ENCODE peak calls at places on chromosome 21, in four cellular contexts. One of them, this sample, is unnamed.

GRCh38 chr21:40177979-40178378 is 310.7 kb downstream of the PCP4 start:
- DNase-seq in GM12878: no peak
- DNase-seq in K562: no peak
- DNase-seq in HepG2: no peak
- DNase-seq in this sample: no peak

GRCh38 chr21:8989883-8990325 is 1531.5 kb upstream of the TPTE start:
- DNase-seq in GM12878: no peak
- DNase-seq in K562: peak; percentile 37
- DNase-seq in HepG2: peak; percentile 96
- DNase-seq in this sample: peak; percentile 39

GRCh38 chr21:41507521-41508414 is at the start of gene TMPRSS2:
- DNase-seq in GM12878: no peak
- DNase-seq in K562: no peak
- DNase-seq in HepG2: no peak
- DNase-seq in this sample: no peak

GRCh38 chr21:29715089-29715488 is 224.7 kb downstream of the GRIK1 start:
- DNase-seq in GM12878: no peak
- DNase-seq in K562: no peak
- DNase-seq in HepG2: no peak
- DNase-seq in this sample: no peak

GRCh38 chr21:28587748-28588147 is 404.9 kb downstream of the LTN1 start:
- DNase-seq in GM12878: no peak
- DNase-seq in K562: no peak
- DNase-seq in HepG2: no peak
- DNase-seq in this sample: no peak

GRCh38 chr21:44578371-44579055 is 1.9 kb downstream of the KRTAP10-5 start:
- DNase-seq in GM12878: no peak
- DNase-seq in K562: no peak
- DNase-seq in HepG2: no peak
- DNase-seq in this sample: no peak

GRCh38 chr21:28632718-28633408 is 359.8 kb downstream of the LTN1 start:
- DNase-seq in GM12878: no peak
- DNase-seq in K562: no peak
- DNase-seq in HepG2: no peak
- DNase-seq in this sample: no peak

GRCh38 chr21:42614391-42614790 is 39.0 kb upstream of the PDE9A start:
- DNase-seq in GM12878: no peak
- DNase-seq in K562: no peak
- DNase-seq in HepG2: no peak
- DNase-seq in this sample: no peak

GRCh38 chr21:42047821-42048613 is 23.1 kb upstream of the UMODL1 start:
- DNase-seq in GM12878: no peak
- DNase-seq in K562: no peak
- DNase-seq in HepG2: no peak
- DNase-seq in this sample: no peak

GRCh38 chr21:16117331-16117730 is 387.5 kb downstream of the USP25 start:
- DNase-seq in GM12878: no peak
- DNase-seq in K562: no peak
- DNase-seq in HepG2: no peak
- DNase-seq in this sample: no peak

GRCh38 chr21:43191971-43192370 is 23.2 kb downstream of the CRYAA start:
- DNase-seq in GM12878: no peak
- DNase-seq in K562: no peak
- DNase-seq in HepG2: no peak
- DNase-seq in this sample: no peak

GRCh38 chr21:41663805-41664788 is 102.8 kb downstream of the RIPK4 start:
- DNase-seq in GM12878: peak; percentile 26
- DNase-seq in K562: no peak
- DNase-seq in HepG2: peak; percentile 80
- DNase-seq in this sample: no peak

GRCh38 chr21:29449306-29449940 is 150.7 kb downstream of the BACH1 start:
- DNase-seq in GM12878: no peak
- DNase-seq in K562: no peak
- DNase-seq in HepG2: no peak
- DNase-seq in this sample: no peak

GRCh38 chr21:44418108-44418875 is 37.0 kb upstream of the LRRC3 start:
- DNase-seq in GM12878: no peak
- DNase-seq in K562: no peak
- DNase-seq in HepG2: no peak
- DNase-seq in this sample: no peak

GRCh38 chr21:25240974-25241373 is 366.3 kb downstream of the MRPL39 start:
- DNase-seq in GM12878: no peak
- DNase-seq in K562: no peak
- DNase-seq in HepG2: no peak
- DNase-seq in this sample: no peak

GRCh38 chr21:44019568-44019958 is 7.5 kb downstream of the TRAPPC10 start:
- DNase-seq in GM12878: no peak
- DNase-seq in K562: no peak
- DNase-seq in HepG2: no peak
- DNase-seq in this sample: no peak

GRCh38 chr21:44686843-44687561 is 5.0 kb upstream of the KRTAP12-1 start:
- DNase-seq in GM12878: no peak
- DNase-seq in K562: no peak
- DNase-seq in HepG2: no peak
- DNase-seq in this sample: no peak

GRCh38 chr21:44084496-44085241 is 22.5 kb upstream of the PWP2 start:
- DNase-seq in GM12878: no peak
- DNase-seq in K562: no peak
- DNase-seq in HepG2: no peak
- DNase-seq in this sample: no peak

GRCh38 chr21:27268290-27268689 is 301.4 kb upstream of the ADAMTS5 start:
- DNase-seq in GM12878: no peak
- DNase-seq in K562: no peak
- DNase-seq in HepG2: no peak
- DNase-seq in this sample: no peak

GRCh38 chr21:39220150-39220549 is 36.9 kb upstream of the PSMG1 start:
- DNase-seq in GM12878: no peak
- DNase-seq in K562: no peak
- DNase-seq in HepG2: no peak
- DNase-seq in this sample: no peak

GRCh38 chr21:27831821-27832569 is 865.1 kb upstream of the ADAMTS5 start:
- DNase-seq in GM12878: no peak
- DNase-seq in K562: no peak
- DNase-seq in HepG2: no peak
- DNase-seq in this sample: no peak

GRCh38 chr21:29775462-29775861 is 164.3 kb downstream of the GRIK1 start:
- DNase-seq in GM12878: no peak
- DNase-seq in K562: no peak
- DNase-seq in HepG2: no peak
- DNase-seq in this sample: no peak

GRCh38 chr21:36491191-36491916 is 11.4 kb upstream of the CLDN14 start:
- DNase-seq in GM12878: no peak
- DNase-seq in K562: no peak
- DNase-seq in HepG2: no peak
- DNase-seq in this sample: no peak

GRCh38 chr21:41933259-41934079 is 20.3 kb downstream of the C2CD2 start:
- DNase-seq in GM12878: no peak
- DNase-seq in K562: no peak
- DNase-seq in HepG2: no peak
- DNase-seq in this sample: no peak

GRCh38 chr21:32782698-32783097 is 11.1 kb upstream of the PAXBP1 start:
- DNase-seq in GM12878: no peak
- DNase-seq in K562: no peak
- DNase-seq in HepG2: no peak
- DNase-seq in this sample: no peak

GRCh38 chr21:32776743-32777142 is 5.2 kb upstream of the PAXBP1 start:
- DNase-seq in GM12878: no peak
- DNase-seq in K562: no peak
- DNase-seq in HepG2: no peak
- DNase-seq in this sample: no peak

GRCh38 chr21:32777269-32777668 is 5.7 kb upstream of the PAXBP1 start:
- DNase-seq in GM12878: no peak
- DNase-seq in K562: no peak
- DNase-seq in HepG2: no peak
- DNase-seq in this sample: no peak

DNA sequence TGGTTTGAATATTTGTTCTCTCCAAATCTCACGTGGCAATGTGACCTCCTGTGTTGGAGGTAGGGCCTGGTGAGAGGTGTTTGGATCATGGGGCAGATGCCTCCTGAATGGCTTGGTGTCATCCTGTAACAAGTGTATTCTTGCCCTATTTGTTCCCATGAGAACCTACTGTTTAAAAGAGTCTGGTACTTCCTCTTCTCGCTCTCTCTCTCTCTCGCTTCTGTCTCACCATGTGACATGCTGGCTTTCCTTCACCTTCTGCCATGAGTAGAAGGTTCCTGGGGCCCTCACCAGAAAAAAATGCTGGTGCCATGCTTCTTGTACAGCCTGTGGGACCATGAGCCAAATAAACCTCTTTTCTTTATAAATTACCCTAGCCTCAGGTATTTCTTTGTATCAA is 8.4 kb upstream of the PAXBP1 start:
- DNase-seq in GM12878: peak; percentile 19
- DNase-seq in K562: no peak
- DNase-seq in HepG2: no peak
- DNase-seq in this sample: no peak
- TF ChIP-seq FOXK2 in GM12878: no peak
- TF ChIP-seq FOXK2 in K562: no peak
- TF ChIP-seq FOXK2 in HepG2: no peak
- TF ChIP-seq FOXK2 in this sample: no peak

DNA sequence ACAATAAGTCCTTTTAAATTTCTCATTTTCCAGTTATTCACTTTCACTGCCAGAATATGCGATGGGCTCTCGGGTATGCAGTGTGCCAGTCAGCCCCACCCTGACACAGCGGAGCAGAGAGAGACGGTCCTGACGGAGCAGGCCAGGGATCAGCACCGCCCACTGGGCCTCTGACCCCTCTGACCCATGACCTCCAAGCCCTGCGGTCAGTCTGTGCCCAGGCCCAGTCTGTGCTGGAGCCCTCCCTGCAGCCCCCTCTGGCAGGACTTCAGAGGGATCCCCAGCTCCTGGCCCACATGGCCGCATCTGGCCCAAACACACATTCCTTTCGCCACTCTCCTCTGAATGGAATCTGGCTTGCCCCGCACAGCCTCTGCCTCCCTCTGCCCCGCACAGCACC is 43.5 kb upstream of the COL6A2 start:
- DNase-seq in GM12878: no peak
- DNase-seq in K562: no peak
- DNase-seq in HepG2: no peak
- DNase-seq in this sample: no peak
- TF ChIP-seq FOXK2 in GM12878: no peak
- TF ChIP-seq FOXK2 in K562: no peak
- TF ChIP-seq FOXK2 in HepG2: no peak
- TF ChIP-seq FOXK2 in this sample: no peak

GRCh38 chr21:31801551-31802234 is 69.8 kb upstream of the SCAF4 start:
- DNase-seq in GM12878: no peak
- DNase-seq in K562: no peak
- DNase-seq in HepG2: peak; percentile 39
- DNase-seq in this sample: no peak

GRCh38 chr21:31803039-31804007 is 69.5 kb upstream of the HUNK start:
- DNase-seq in GM12878: no peak
- DNase-seq in K562: no peak
- DNase-seq in HepG2: no peak
- DNase-seq in this sample: no peak

GRCh38 chr21:31802331-31802730 is 70.4 kb upstream of the SCAF4 start:
- DNase-seq in GM12878: no peak
- DNase-seq in K562: no peak
- DNase-seq in HepG2: no peak
- DNase-seq in this sample: no peak

GRCh38 chr21:31798842-31799691 is 67.1 kb upstream of the SCAF4 start:
- DNase-seq in GM12878: no peak
- DNase-seq in K562: no peak
- DNase-seq in HepG2: no peak
- DNase-seq in this sample: no peak

DNA sequence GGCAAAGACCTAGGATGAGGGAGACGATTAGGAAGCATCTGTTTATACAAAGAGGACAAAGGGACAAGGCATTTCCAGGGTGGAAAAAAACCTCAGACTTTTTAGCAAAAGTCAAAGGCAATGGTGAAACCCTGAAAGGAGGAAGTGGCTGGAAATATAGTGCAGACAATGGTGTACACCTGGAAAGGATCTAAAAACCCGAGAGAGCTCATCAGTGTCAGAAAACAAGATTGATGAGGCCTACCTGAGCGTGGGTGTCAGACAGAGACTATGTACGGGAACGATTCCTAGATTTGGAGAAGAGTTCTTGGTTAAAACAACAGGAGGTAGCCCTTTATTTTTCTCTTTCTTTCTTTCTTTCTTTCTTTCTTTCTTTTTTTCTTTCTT is 68.8 kb upstream of the HUNK start:
- DNase-seq in GM12878: no peak
- DNase-seq in K562: no peak
- DNase-seq in HepG2: no peak
- DNase-seq in this sample: no peak
- TF ChIP-seq FOXK2 in GM12878: no peak
- TF ChIP-seq FOXK2 in K562: no peak
- TF ChIP-seq FOXK2 in HepG2: no peak
- TF ChIP-seq FOXK2 in this sample: no peak

DNA sequence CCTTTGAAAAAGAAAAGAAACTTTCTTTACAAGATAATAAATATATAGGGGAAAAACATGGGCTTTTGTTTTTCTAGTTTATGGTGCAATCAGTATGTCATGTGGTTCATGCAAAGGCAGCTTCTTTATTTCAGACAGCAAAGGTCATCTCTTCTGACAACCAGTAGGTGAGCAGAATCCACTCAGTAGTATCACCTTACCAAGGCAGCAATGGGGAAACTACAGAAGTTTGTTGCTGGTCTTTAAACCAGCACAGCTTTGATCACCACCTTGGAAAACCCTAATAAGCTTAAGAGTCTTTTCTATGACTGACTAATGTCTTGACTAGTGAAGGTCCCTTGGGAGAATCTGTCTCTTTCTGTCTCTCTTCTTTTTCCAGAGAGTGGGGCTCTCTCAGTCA is 13.0 kb upstream of the SAMSN1 start:
- DNase-seq in GM12878: no peak
- DNase-seq in K562: no peak
- DNase-seq in HepG2: no peak
- DNase-seq in this sample: no peak
- TF ChIP-seq FOXK2 in GM12878: no peak
- TF ChIP-seq FOXK2 in K562: no peak
- TF ChIP-seq FOXK2 in HepG2: no peak
- TF ChIP-seq FOXK2 in this sample: no peak

DNA sequence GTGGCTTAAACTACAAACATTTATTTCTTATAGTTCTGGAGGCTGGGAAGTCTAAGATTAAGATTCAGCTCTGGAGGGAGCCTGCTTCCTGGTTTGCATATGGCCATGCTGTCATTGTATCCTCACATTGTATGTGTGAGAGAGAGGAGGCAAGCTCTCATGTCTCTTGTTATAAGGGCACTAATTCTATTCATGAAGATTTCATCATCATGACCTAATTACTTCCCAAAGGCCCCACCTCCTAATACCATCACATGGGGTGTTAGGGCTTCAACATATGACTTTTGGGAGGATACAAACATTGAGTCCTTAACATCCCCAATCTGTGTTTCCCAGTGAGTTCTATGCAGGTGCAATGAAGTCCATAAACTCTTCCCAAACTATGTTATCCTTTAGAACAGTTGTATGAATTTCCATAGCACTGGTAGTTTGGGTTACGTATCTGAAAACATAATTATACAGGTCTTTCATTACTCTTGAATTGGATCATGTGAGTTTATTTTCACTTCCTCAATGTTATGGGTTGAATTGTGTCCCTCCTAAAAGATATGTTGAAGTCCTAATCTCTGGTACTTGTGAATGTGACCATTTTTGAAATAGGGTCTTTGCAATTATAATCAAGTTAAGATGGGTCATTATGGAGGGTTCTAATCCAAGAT is 124.2 kb downstream of the RUNX1 start:
- DNase-seq in GM12878: no peak
- DNase-seq in K562: no peak
- DNase-seq in HepG2: no peak
- DNase-seq in this sample: no peak
- TF ChIP-seq FOXK2 in GM12878: no peak
- TF ChIP-seq FOXK2 in K562: no peak
- TF ChIP-seq FOXK2 in HepG2: no peak
- TF ChIP-seq FOXK2 in this sample: no peak

This sample was measured in HEK293T.